ENCODE peak calls at places on chromosomes 1 and 21, in seven cellular contexts. M is choroid plexus epithelial cell; A is astrocyte of the spinal cord; K is nucleus accumbens; H is EL; T is stimulated activated CD4-positive, alpha-beta T cell treated with anti-CD3 and anti-CD28 coated beads, TNF-alpha, amount 100 ng/mL, for 4 hours; R is Right ventricle myocardium superior. I is an unnamed sample.

GRCh38 chr21:17829472-17829871 is 10.3 kb upstream of the C21orf91 start:
- DNase-seq in K (no peak), R (no peak), A (peak; percentile 15), M (peak; percentile 37), H (peak; percentile 38), T (no peak), I (peak; percentile 12)

GRCh38 chr1:222583079-222583478 is 6.7 kb downstream of the TAF1A start:
- DNase-seq in A (no peak), M (no peak), R (no peak), H (no peak), T (no peak), K (no peak), I (no peak)

GRCh38 chr1:225607355-225607754 is 45.6 kb downstream of the ENAH start:
- DNase-seq in R (no peak), M (no peak), H (no peak), A (no peak), K (no peak), T (no peak), I (no peak)

GRCh38 chr1:26168410-26169167 is at the start of gene C1orf232:
- DNase-seq in H (no peak), T (no peak), R (no peak), M (no peak), K (no peak), A (no peak), I (no peak)

GRCh38 chr1:202107801-202108731 is 14.7 kb upstream of the GPR37L1 start:
- DNase-seq in T (no peak), H (no peak), K (no peak), A (no peak), R (peak; percentile 61), M (no peak), I (peak; percentile 35)

GRCh38 chr1:78301141-78301540 is 189.6 kb upstream of the PTGFR start:
- DNase-seq in H (peak; percentile 14), R (no peak), K (no peak), T (no peak), M (no peak), A (no peak), I (no peak)

GRCh38 chr1:206419250-206419649 is 51.0 kb upstream of the IKBKE start:
- DNase-seq in T (no peak), K (no peak), A (no peak), M (no peak), H (peak; percentile 39), R (no peak), I (no peak)

GRCh38 chr21:8990326-8991087 is 1530.9 kb upstream of the TPTE start:
- DNase-seq in T (no peak), A (no peak), M (no peak), R (no peak), K (no peak), H (no peak), I (no peak)

GRCh38 chr1:59601032-59601431 is 213.7 kb upstream of the HOOK1 start:
- DNase-seq in R (peak; percentile 54), A (peak; percentile 39), M (no peak), T (no peak), H (no peak), K (no peak), I (peak; percentile 20)

GRCh38 chr1:40161888-40162397 is 756 bp downstream of the RLF start:
- DNase-seq in T (no peak), A (no peak), M (peak; percentile 23), K (no peak), R (no peak), H (no peak), I (peak; percentile 7)

GRCh38 chr1:18999287-18999852 is 42.9 kb upstream of the IFFO2 start:
- DNase-seq in M (no peak), K (no peak), H (no peak), R (no peak), T (no peak), A (peak; percentile 25), I (peak; percentile 82)

GRCh38 chr21:43299441-43300277 is 127.3 kb downstream of the SIK1 start:
- DNase-seq in H (no peak), M (no peak), T (no peak), R (peak; percentile 59), K (no peak), A (no peak), I (no peak)

GRCh38 chr21:17780539-17780938 is 38.6 kb downstream of the C21orf91 start:
- DNase-seq in T (no peak), A (no peak), M (no peak), K (no peak), R (no peak), H (no peak), I (no peak)

GRCh38 chr1:56958526-56958925 is 7.3 kb downstream of the C8B start:
- DNase-seq in M (peak; percentile 19), A (no peak), R (no peak), H (peak; percentile 69), K (no peak), T (no peak), I (peak; percentile 51)

GRCh38 chr1:231467986-231468385 is 45.9 kb upstream of the EGLN1 start:
- DNase-seq in H (no peak), T (no peak), M (no peak), R (no peak), A (no peak), K (no peak), I (no peak)

GRCh38 chr1:26787381-26787705 is 407 bp upstream of the PIGV start:
- DNase-seq in A (peak; percentile 80), M (peak; percentile 85), R (no peak), T (peak; percentile 44), K (no peak), H (peak; percentile 67), I (peak; percentile 57)

GRCh38 chr1:150976879-150977694 is 2.5 kb upstream of the CERS2 start:
- DNase-seq in A (no peak), T (peak; percentile 59), K (peak; percentile 35), H (peak; percentile 85), M (no peak), R (peak; percentile 91), I (no peak)

GRCh38 chr1:36839485-36839884 is 194.8 kb downstream of the GRIK3 start:
- DNase-seq in R (no peak), H (no peak), T (no peak), A (no peak), K (no peak), M (no peak), I (no peak)

GRCh38 chr21:45317401-45318145 is 29.9 kb upstream of the POFUT2 start:
- DNase-seq in K (no peak), H (peak; percentile 86), M (peak; percentile 53), A (peak; percentile 81), R (peak; percentile 40), T (no peak), I (peak; percentile 63)

GRCh38 chr1:15623435-15623834 is 6.2 kb downstream of the DDI2 start:
- DNase-seq in K (no peak), A (no peak), M (no peak), T (no peak), H (no peak), R (no peak), I (no peak)

GRCh38 chr1:46062651-46063319 is 69.6 kb downstream of the PIK3R3 start:
- DNase-seq in A (peak; percentile 31), T (no peak), K (no peak), H (peak; percentile 28), M (peak; percentile 42), R (no peak), I (peak; percentile 19)

GRCh38 chr1:228487336-228488106 is at the start of gene RNF187:
- DNase-seq in H (no peak), A (no peak), T (peak; percentile 72), K (no peak), M (peak; percentile 29), R (peak; percentile 95), I (peak; percentile 30)

GRCh38 chr1:90987860-90988259 is 34.0 kb downstream of the ZNF644 start:
- DNase-seq in A (no peak), T (no peak), K (no peak), R (no peak), H (no peak), M (no peak), I (no peak)

I was measured in fibroblast of the aortic adventitia.